ENCODE peak calls at places on chromosomes 5 and 9, in seven cellular contexts. One of them, this sample, is unnamed.

GRCh38 chr5:88732181-88732633 is 150.8 kb downstream of the MEF2C start:
- DNase-seq in AG04450: no peak
- DNase-seq in NCI-H524: no peak
- DNase-seq in fibroblast of lung: peak; percentile 86
- DNase-seq in uterus: peak; percentile 39
- DNase-seq in AG20443: peak; percentile 65
- DNase-seq in SW480: no peak
- DNase-seq in this sample: peak; percentile 84

GRCh38 chr5:1110930-1111726 is 735 bp downstream of the SLC12A7 start:
- DNase-seq in AG04450: no peak
- DNase-seq in NCI-H524: no peak
- DNase-seq in fibroblast of lung: no peak
- DNase-seq in uterus: no peak
- DNase-seq in AG20443: peak; percentile 53
- DNase-seq in SW480: peak; percentile 24
- DNase-seq in this sample: peak; percentile 75

GRCh38 chr9:134778841-134779411 is 101.7 kb upstream of the FCN2 start:
- DNase-seq in AG04450: no peak
- DNase-seq in NCI-H524: peak; percentile 71
- DNase-seq in fibroblast of lung: peak; percentile 73
- DNase-seq in uterus: peak; percentile 65
- DNase-seq in AG20443: peak; percentile 70
- DNase-seq in SW480: peak; percentile 44
- DNase-seq in this sample: peak; percentile 31

GRCh38 chr9:131395027-131395744 is 1.3 kb downstream of the PRRC2B start:
- DNase-seq in AG04450: no peak
- DNase-seq in NCI-H524: no peak
- DNase-seq in fibroblast of lung: peak; percentile 38
- DNase-seq in uterus: no peak
- DNase-seq in AG20443: no peak
- DNase-seq in SW480: peak; percentile 44
- DNase-seq in this sample: no peak

GRCh38 chr9:134548618-134549017 is 93.0 kb upstream of the COL5A1 start:
- DNase-seq in AG04450: no peak
- DNase-seq in NCI-H524: no peak
- DNase-seq in fibroblast of lung: no peak
- DNase-seq in uterus: no peak
- DNase-seq in AG20443: no peak
- DNase-seq in SW480: no peak
- DNase-seq in this sample: no peak

GRCh38 chr9:101028346-101029299 is at the start of gene PLPPR1:
- DNase-seq in AG04450: no peak
- DNase-seq in NCI-H524: peak; percentile 95
- DNase-seq in fibroblast of lung: peak; percentile 50
- DNase-seq in uterus: no peak
- DNase-seq in AG20443: peak; percentile 77
- DNase-seq in SW480: peak; percentile 82
- DNase-seq in this sample: peak; percentile 69

GRCh38 chr9:99474186-99474585 is 252.1 kb downstream of the SEC61B start:
- DNase-seq in AG04450: no peak
- DNase-seq in NCI-H524: no peak
- DNase-seq in fibroblast of lung: no peak
- DNase-seq in uterus: no peak
- DNase-seq in AG20443: peak; percentile 54
- DNase-seq in SW480: no peak
- DNase-seq in this sample: no peak

GRCh38 chr5:139204196-139204595 is 6.0 kb upstream of the SIL1 start:
- DNase-seq in AG04450: no peak
- DNase-seq in NCI-H524: no peak
- DNase-seq in fibroblast of lung: no peak
- DNase-seq in uterus: no peak
- DNase-seq in AG20443: no peak
- DNase-seq in SW480: peak; percentile 63
- DNase-seq in this sample: no peak

GRCh38 chr9:135514342-135515082 is 6.7 kb upstream of the LCN1 start:
- DNase-seq in AG04450: no peak
- DNase-seq in NCI-H524: no peak
- DNase-seq in fibroblast of lung: no peak
- DNase-seq in uterus: no peak
- DNase-seq in AG20443: no peak
- DNase-seq in SW480: no peak
- DNase-seq in this sample: no peak

GRCh38 chr9:125993423-125993935 is 246.3 kb downstream of the PBX3 start:
- DNase-seq in AG04450: no peak
- DNase-seq in NCI-H524: no peak
- DNase-seq in fibroblast of lung: no peak
- DNase-seq in uterus: no peak
- DNase-seq in AG20443: no peak
- DNase-seq in SW480: no peak
- DNase-seq in this sample: no peak

GRCh38 chr9:118449554-118449953 is 745.4 kb downstream of the TLR4 start:
- DNase-seq in AG04450: no peak
- DNase-seq in NCI-H524: no peak
- DNase-seq in fibroblast of lung: no peak
- DNase-seq in uterus: no peak
- DNase-seq in AG20443: no peak
- DNase-seq in SW480: no peak
- DNase-seq in this sample: no peak

GRCh38 chr9:74760031-74760700 is 127.6 kb downstream of the TRPM6 start:
- DNase-seq in AG04450: peak; percentile 73
- DNase-seq in NCI-H524: no peak
- DNase-seq in fibroblast of lung: peak; percentile 92
- DNase-seq in uterus: no peak
- DNase-seq in AG20443: peak; percentile 14
- DNase-seq in SW480: peak; percentile 16
- DNase-seq in this sample: no peak

GRCh38 chr9:29290519-29290918 is 1717.2 kb upstream of the C9orf72 start:
- DNase-seq in AG04450: no peak
- DNase-seq in NCI-H524: no peak
- DNase-seq in fibroblast of lung: no peak
- DNase-seq in uterus: no peak
- DNase-seq in AG20443: no peak
- DNase-seq in SW480: no peak
- DNase-seq in this sample: no peak

GRCh38 chr5:151153766-151154272 is 3.8 kb downstream of the ANXA6 start:
- DNase-seq in AG04450: no peak
- DNase-seq in NCI-H524: no peak
- DNase-seq in fibroblast of lung: no peak
- DNase-seq in uterus: no peak
- DNase-seq in AG20443: no peak
- DNase-seq in SW480: no peak
- DNase-seq in this sample: no peak

GRCh38 chr9:82606761-82607382 is 456.1 kb downstream of the RASEF start:
- DNase-seq in AG04450: no peak
- DNase-seq in NCI-H524: no peak
- DNase-seq in fibroblast of lung: peak; percentile 62
- DNase-seq in uterus: peak; percentile 44
- DNase-seq in AG20443: peak; percentile 71
- DNase-seq in SW480: peak; percentile 43
- DNase-seq in this sample: peak; percentile 11